ENCODE peak calls at places on chromosomes 7 and 10, in four cellular contexts. T is CD8-positive, alpha-beta T cell; B is ACHN; Y is T follicular helper cell. I is an unnamed sample.
A peak's percentile ranks its signal among the peaks of the same experiment; 100 is the strongest.

GRCh38 chr10:317219-317868 is 182.1 kb downstream of the ZMYND11 start:
- DNase-seq in B (peak; percentile 23), Y (no peak), T (peak; percentile 50), I (no peak)

GRCh38 chr10:25015927-25016348 is at the start of gene ENKUR:
- DNase-seq in Y (peak; percentile 93), T (peak; percentile 97), B (peak; percentile 89), I (peak; percentile 82)

GRCh38 chr10:70756710-70757360 is 28.3 kb downstream of the TBATA start:
- DNase-seq in B (no peak), Y (no peak), T (no peak), I (no peak)

GRCh38 chr7:45700556-45700955 is 126.4 kb downstream of the ADCY1 start:
- DNase-seq in Y (no peak), B (no peak), T (no peak), I (no peak)

GRCh38 chr10:10330481-10330880 is 687.2 kb upstream of the CELF2 start:
- DNase-seq in T (no peak), B (no peak), Y (no peak), I (no peak)

GRCh38 chr7:149751058-149751775 is 22.2 kb downstream of the ZNF467 start:
- DNase-seq in Y (no peak), T (no peak), B (no peak), I (no peak)

GRCh38 chr7:70586822-70587221 is 545.1 kb upstream of the GALNT17 start:
- DNase-seq in B (no peak), Y (no peak), T (no peak), I (no peak)

GRCh38 chr10:12844796-12845524 is 156.6 kb downstream of the CCDC3 start:
- DNase-seq in B (peak; percentile 70), Y (no peak), T (no peak), I (peak; percentile 68)

GRCh38 chr7:84237533-84238173 is 43.1 kb upstream of the SEMA3A start:
- DNase-seq in Y (no peak), T (no peak), B (peak; percentile 25), I (no peak)

GRCh38 chr7:80039255-80039884 is 95.3 kb upstream of the GNAI1 start:
- DNase-seq in B (no peak), T (no peak), Y (no peak), I (no peak)

GRCh38 chr10:22325272-22325947 is 4.5 kb downstream of the BMI1 start:
- DNase-seq in T (peak; percentile 78), Y (peak; percentile 71), B (peak; percentile 72), I (peak; percentile 74)

GRCh38 chr7:79398145-79398749 is 55.2 kb downstream of the MAGI2 start:
- DNase-seq in B (no peak), T (no peak), Y (no peak), I (no peak)

GRCh38 chr7:102310414-102310815 is 23.7 kb downstream of the SH2B2 start:
- DNase-seq in B (no peak), Y (no peak), T (no peak), I (no peak)

GRCh38 chr10:132685121-132685891 is 100.6 kb downstream of the NKX6-2 start:
- DNase-seq in Y (no peak), B (no peak), T (no peak), I (no peak)

GRCh38 chr7:49597805-49598204 is 175.6 kb upstream of the VWC2 start:
- DNase-seq in B (no peak), Y (no peak), T (no peak), I (no peak)

GRCh38 chr7:116334555-116334954 is 124.2 kb downstream of the TES start:
- DNase-seq in T (no peak), B (no peak), Y (no peak), I (no peak)

GRCh38 chr10:9188022-9188810 is 1133.7 kb downstream of the GATA3 start:
- DNase-seq in B (no peak), Y (no peak), T (no peak), I (peak; percentile 77)

GRCh38 chr7:127732306-127732705 is 80.3 kb downstream of the SND1 start:
- DNase-seq in Y (no peak), B (no peak), T (no peak), I (no peak)

GRCh38 chr7:91847881-91848599 is 32.5 kb downstream of the MTERF1 start:
- DNase-seq in Y (no peak), T (no peak), B (no peak), I (no peak)

GRCh38 chr10:79038841-79039201 is 29.9 kb upstream of the ZMIZ1 start:
- DNase-seq in Y (no peak), T (no peak), B (no peak), I (no peak)

GRCh38 chr10:28561531-28561930 is 28.6 kb downstream of the WAC start:
- DNase-seq in B (no peak), T (no peak), Y (no peak), I (no peak)

GRCh38 chr7:155231241-155231800 is 66.4 kb upstream of the INSIG1 start:
- DNase-seq in T (no peak), Y (no peak), B (no peak), I (no peak)

GRCh38 chr7:110762514-110762913 is 328.4 kb upstream of the LRRN3 start:
- DNase-seq in T (no peak), B (no peak), Y (no peak), I (no peak)

GRCh38 chr7:16758634-16759602 is 5.4 kb downstream of the TSPAN13 start:
- DNase-seq in T (no peak), B (no peak), Y (no peak), I (no peak)

GRCh38 chr10:45235823-45236222 is 79.6 kb downstream of the OR13A1 start:
- DNase-seq in Y (no peak), B (no peak), T (no peak), I (no peak)

GRCh38 chr7:41114166-41114565 is 588.7 kb downstream of the INHBA start:
- DNase-seq in Y (no peak), B (no peak), T (no peak), I (no peak)

GRCh38 chr7:121456015-121456414 is 59.9 kb upstream of the FAM3C start:
- DNase-seq in T (no peak), B (no peak), Y (no peak), I (no peak)

GRCh38 chr7:47340490-47340889 is 241.4 kb downstream of the TNS3 start:
- DNase-seq in B (no peak), T (no peak), Y (no peak), I (no peak)

GRCh38 chr7:17640730-17641377 is 299.4 kb downstream of the SNX13 start:
- DNase-seq in Y (no peak), B (peak; percentile 61), T (no peak), I (peak; percentile 59)

GRCh38 chr7:71683382-71683781 is 551.4 kb downstream of the GALNT17 start:
- DNase-seq in B (no peak), T (no peak), Y (no peak), I (no peak)

GRCh38 chr7:111168182-111168581 is 77.3 kb downstream of the LRRN3 start:
- DNase-seq in Y (no peak), B (no peak), T (no peak), I (no peak)

GRCh38 chr10:102195301-102195870 is 30.7 kb upstream of the ELOVL3 start:
- DNase-seq in Y (no peak), B (no peak), T (no peak), I (no peak)

GRCh38 chr10:29239569-29240472 is 49.0 kb upstream of the LYZL1 start:
- DNase-seq in T (no peak), B (peak; percentile 29), Y (no peak), I (peak; percentile 41)

GRCh38 chr7:87445897-87446296 is 29.6 kb downstream of the ABCB4 start:
- DNase-seq in T (no peak), B (no peak), Y (no peak), I (no peak)

I was measured in LoVo.